ENCODE peak calls at places on chromosome 21, in ten cellular contexts. H is body of pancreas, F is OCI-LY7, R is suprapubic skin, B is cardiac muscle cell, O is GM12878, Y is hepatocyte, K is gastrocnemius medialis, G is left ventricle myocardium inferior, D is PC-3. T is an unnamed sample.

GRCh38 chr21:34843562-34843961 is 174.8 kb downstream of the CLIC6 start:
- DNase-seq in F (no peak), G (no peak), Y (no peak), R (peak; percentile 68), B (no peak), O (no peak), K (peak; percentile 92), D (no peak), H (no peak), T (no peak)

GRCh38 chr21:35254752-35255138 is 205.6 kb upstream of the RUNX1 start:
- DNase-seq in Y (no peak), K (no peak), R (no peak), D (no peak), G (no peak), B (no peak), F (no peak), H (no peak), O (no peak), T (no peak)

GRCh38 chr21:36022704-36023103 is 37.6 kb downstream of the SETD4 start:
- DNase-seq in R (no peak), H (no peak), F (no peak), D (no peak), K (no peak), O (no peak), Y (no peak), B (no peak), G (no peak), T (no peak)

GRCh38 chr21:33101300-33102005 is 31.5 kb downstream of the OLIG1 start:
- DNase-seq in R (no peak), B (no peak), O (no peak), H (no peak), F (no peak), K (no peak), G (no peak), D (no peak), Y (no peak), T (no peak)

GRCh38 chr21:34726627-34727337 is 58.0 kb downstream of the CLIC6 start:
- DNase-seq in D (peak; percentile 45), F (no peak), B (no peak), R (no peak), K (no peak), G (no peak), O (no peak), H (no peak), Y (no peak), T (no peak)

GRCh38 chr21:34801519-34802132 is 132.8 kb downstream of the CLIC6 start:
- DNase-seq in D (peak; percentile 30), G (no peak), O (no peak), Y (peak; percentile 38), K (no peak), H (no peak), R (no peak), B (no peak), F (peak; percentile 48), T (no peak)

GRCh38 chr21:16193758-16194606 is 464.2 kb downstream of the USP25 start:
- DNase-seq in H (no peak), B (peak; percentile 71), D (peak; percentile 35), Y (peak; percentile 65), K (peak; percentile 80), O (no peak), G (peak; percentile 58), R (peak; percentile 82), F (peak; percentile 6), T (peak; percentile 77)

GRCh38 chr21:33976082-33976979 is 60.7 kb upstream of the ATP5PO start:
- DNase-seq in D (peak; percentile 98), R (no peak), Y (peak; percentile 68), H (no peak), B (peak; percentile 70), O (peak; percentile 90), K (peak; percentile 49), F (peak; percentile 65), G (peak; percentile 37), T (peak; percentile 46)

DNA sequence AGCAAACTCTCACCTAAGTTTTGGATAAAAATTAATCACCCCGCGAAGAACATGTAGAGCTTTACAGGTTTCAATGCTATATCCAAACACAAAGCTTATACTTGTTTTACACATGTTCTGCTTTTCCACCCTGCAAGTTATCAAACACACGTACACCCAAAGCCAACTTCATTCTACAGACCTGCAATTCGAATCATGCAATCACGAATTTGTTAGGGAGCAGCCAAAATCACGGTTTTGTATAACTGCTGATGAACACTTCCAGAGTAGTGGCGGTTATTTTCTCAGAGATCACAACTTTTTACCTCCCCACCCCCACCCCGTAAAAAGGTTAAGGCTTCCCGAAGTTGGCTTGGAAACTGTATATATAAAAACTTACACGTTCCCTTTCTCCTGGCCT is 1.4 kb downstream of the HMGN1 start:
- DNase-seq in R (no peak), B (no peak), G (no peak), D (no peak), Y (no peak), F (no peak), H (no peak), O (no peak), K (no peak), T (no peak)
- H3K4me1 ChIP-seq in R (peaks cover 30% of the 10 kb centered on the region), B (peaks cover 27% of the 10 kb centered on the region), G (peaks cover 57% of the 10 kb centered on the region), D (peaks cover 25% of the 10 kb centered on the region), Y (peaks cover 24% of the 10 kb centered on the region), F (peaks cover 38% of the 10 kb centered on the region), H (peaks cover 27% of the 10 kb centered on the region), O (peaks cover 3% of the 10 kb centered on the region), K (peaks cover 15% of the 10 kb centered on the region), T (peaks cover 13% of the 10 kb centered on the region)

GRCh38 chr21:43924421-43925095 is 59.5 kb downstream of the AGPAT3 start:
- DNase-seq in D (no peak), K (no peak), G (peak; percentile 15), O (no peak), R (no peak), F (no peak), B (no peak), H (no peak), Y (peak; percentile 49), T (no peak)

GRCh38 chr21:43922949-43923348 is 57.9 kb downstream of the AGPAT3 start:
- DNase-seq in D (no peak), K (peak; percentile 66), G (no peak), H (no peak), B (no peak), Y (no peak), F (no peak), O (no peak), R (no peak), T (no peak)

GRCh38 chr21:43921979-43922945 is 57.2 kb downstream of the AGPAT3 start:
- DNase-seq in R (no peak), D (no peak), H (no peak), O (peak; percentile 69), Y (no peak), F (no peak), B (no peak), G (peak; percentile 12), K (no peak), T (no peak)

GRCh38 chr21:43925096-43925481 is 60.1 kb downstream of the AGPAT3 start:
- DNase-seq in F (no peak), R (no peak), K (peak; percentile 72), G (peak; percentile 39), H (no peak), Y (peak; percentile 76), O (no peak), D (no peak), B (peak; percentile 11), T (no peak)

GRCh38 chr21:43923391-43923790 is 58.4 kb downstream of the AGPAT3 start:
- DNase-seq in Y (no peak), D (no peak), K (no peak), O (no peak), H (no peak), G (no peak), B (no peak), R (no peak), F (no peak), T (no peak)
- H3K27ac ChIP-seq in Y (peak overlapping the region; percentile 95), D (no peak overlapping the region), K (peak overlapping the region; percentile 94), O (no peak overlapping the region), H (no peak overlapping the region), G (peak overlapping the region; percentile 74), B (no peak overlapping the region), R (no peak overlapping the region), F (no peak overlapping the region), T (no peak overlapping the region)

DNA sequence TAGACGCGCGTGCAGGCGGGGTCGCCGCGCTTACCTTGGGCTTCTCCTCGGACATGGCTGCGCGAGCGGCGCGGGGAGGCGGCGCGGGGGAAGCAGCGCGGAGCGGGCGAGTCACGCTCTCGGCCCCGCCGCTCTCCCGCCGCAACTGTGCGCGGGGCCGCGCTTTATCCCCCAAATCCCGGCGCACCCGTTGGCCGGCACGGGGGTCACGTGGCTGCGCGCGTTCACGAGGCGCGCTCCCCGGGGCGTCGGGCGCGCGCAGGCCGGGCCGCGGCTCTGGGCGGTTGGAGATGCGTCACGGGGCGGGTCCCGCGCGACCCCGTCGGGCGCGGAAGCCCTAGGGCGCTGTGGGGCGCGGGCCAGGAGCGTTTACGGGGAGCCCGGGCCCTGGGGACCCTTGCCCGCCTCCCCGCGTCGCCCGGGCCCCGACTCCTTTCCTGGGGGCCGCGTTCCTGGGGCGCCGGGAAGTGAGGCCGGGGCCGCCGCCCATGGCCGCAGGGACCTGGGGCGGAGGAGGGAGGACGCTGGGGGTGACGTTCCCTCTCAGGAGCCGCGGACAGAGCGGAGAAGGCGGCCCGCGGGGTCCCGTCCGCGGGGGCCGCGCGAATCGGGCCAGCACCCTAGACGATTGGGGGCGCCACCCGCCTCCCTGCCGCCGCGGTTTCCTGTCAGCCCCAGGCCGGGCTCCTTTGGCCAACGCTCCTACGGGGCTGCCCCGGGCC is at the start of gene SUMO3:
- DNase-seq in Y (peak; percentile 94), D (peak; percentile 94), O (no peak), R (no peak), B (peak; percentile 79), K (peak; percentile 82), G (peak; percentile 81), H (peak; percentile 80), F (peak; percentile 88), T (peak; percentile 88)
- TF ChIP-seq CTCF in Y (peak; percentile 10), D (no peak), O (no peak), R (no peak), B (no peak), K (peak; percentile 15), G (no peak), H (no peak), F (no peak), T (no peak)

GRCh38 chr21:42110691-42111469 is 39.8 kb downstream of the UMODL1 start:
- DNase-seq in G (no peak), R (no peak), Y (no peak), O (no peak), F (no peak), D (no peak), H (no peak), B (no peak), K (no peak), T (no peak)

GRCh38 chr21:42108941-42109340 is 37.8 kb downstream of the UMODL1 start:
- DNase-seq in B (no peak), K (no peak), G (no peak), Y (no peak), R (no peak), F (no peak), H (no peak), O (no peak), D (no peak), T (no peak)

GRCh38 chr21:42109473-42109872 is 38.4 kb downstream of the UMODL1 start:
- DNase-seq in H (no peak), G (no peak), R (no peak), F (no peak), O (no peak), D (no peak), B (no peak), K (no peak), Y (no peak), T (no peak)

GRCh38 chr21:42111470-42111743 is 40.3 kb downstream of the UMODL1 start:
- DNase-seq in F (no peak), K (no peak), R (no peak), Y (no peak), G (no peak), D (no peak), B (no peak), O (no peak), H (no peak), T (no peak)

DNA sequence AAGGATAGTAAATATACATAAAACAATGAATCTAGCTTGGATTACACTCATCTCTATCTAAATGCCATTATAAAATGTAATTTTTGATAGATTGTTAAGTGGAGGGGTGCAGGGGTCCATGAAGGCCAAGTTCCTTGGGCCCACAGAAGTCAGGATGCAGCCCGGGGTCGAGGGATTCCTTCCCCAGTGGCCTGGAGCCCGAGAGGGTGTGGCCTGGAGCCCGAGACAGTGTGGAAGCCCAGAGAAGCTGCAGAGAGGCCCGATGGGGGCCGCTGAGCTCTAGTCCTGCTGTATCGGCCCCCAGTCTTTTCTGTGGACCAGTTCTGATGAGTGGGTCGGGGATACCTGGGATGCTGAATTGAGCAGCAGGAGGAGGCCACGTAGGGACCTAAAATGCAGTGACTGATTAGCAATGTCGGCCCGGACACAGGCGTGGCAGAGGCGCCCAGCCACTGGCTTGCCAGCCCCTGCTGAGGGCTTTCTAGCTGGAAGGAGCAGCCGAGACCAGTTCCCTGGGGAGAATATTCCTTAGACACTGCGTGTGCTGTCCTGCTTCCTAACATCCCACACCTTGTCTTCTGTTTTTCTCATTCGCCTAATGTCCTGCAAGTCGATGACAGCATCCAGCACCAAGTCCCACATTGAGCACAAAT is 38.9 kb downstream of the UMODL1 start:
- DNase-seq in G (no peak), K (no peak), D (no peak), O (no peak), H (no peak), Y (no peak), F (no peak), B (no peak), R (no peak), T (no peak)
- H3K4me1 ChIP-seq in G (peaks cover 30% of the 10 kb centered on the region), K (peaks cover 13% of the 10 kb centered on the region), D (peaks cover 21% of the 10 kb centered on the region), O (peaks cover 12% of the 10 kb centered on the region), H (peaks cover 6% of the 10 kb centered on the region), Y (no peaks in the 10 kb centered on the region), F (peaks cover 34% of the 10 kb centered on the region), B (peaks cover 2% of the 10 kb centered on the region), R (peaks cover 26% of the 10 kb centered on the region), T (no peaks in the 10 kb centered on the region)